ENCODE peak calls at places on chromosomes 6 and 20, in eight cellular contexts. I is BJ; T is CD8-positive, alpha-beta T cell; X is psoas muscle; J is lower leg skin; U is fibroblast of the aortic adventitia; E is left lung; K is tibial nerve. O is an unnamed sample.

GRCh38 chr6:149717588-149718458 is at the start of gene LATS1:
- DNase-seq in J (peak), K (peak), E (peak), U (peak), T (peak), X (peak), I (no peak), O (peak)

GRCh38 chr20:39825524-39825923 is 863.4 kb downstream of the DHX35 start:
- DNase-seq in J (peak), T (no peak), K (no peak), X (no peak), U (no peak), E (no peak), I (no peak), O (no peak)

GRCh38 chr20:16007164-16007563 is 566.1 kb downstream of the KIF16B start:
- DNase-seq in X (no peak), E (no peak), J (no peak), K (no peak), I (no peak), T (no peak), U (no peak), O (no peak)

GRCh38 chr6:79031821-79032590 is 46.0 kb downstream of the PHIP start:
- DNase-seq in X (no peak), T (no peak), J (no peak), K (no peak), U (peak), E (no peak), I (no peak), O (no peak)

GRCh38 chr6:151018035-151018434 is 152.5 kb downstream of the MTHFD1L start:
- DNase-seq in I (no peak), E (no peak), J (no peak), U (no peak), K (no peak), X (no peak), T (no peak), O (no peak)

GRCh38 chr20:32316667-32317066 is 39.2 kb downstream of the KIF3B start:
- DNase-seq in X (no peak), U (no peak), J (no peak), T (no peak), K (no peak), I (no peak), E (no peak), O (no peak)

GRCh38 chr20:53847118-53847842 is 223.1 kb downstream of the BCAS1 start:
- DNase-seq in T (no peak), I (no peak), J (no peak), U (no peak), K (no peak), E (no peak), X (no peak), O (no peak)

GRCh38 chr6:46217671-46218131 is 46.9 kb upstream of the ENPP5 start:
- DNase-seq in K (no peak), I (no peak), J (peak), X (peak), U (no peak), E (no peak), T (no peak), O (no peak)

GRCh38 chr6:150702675-150703074 is 103.0 kb downstream of the PLEKHG1 start:
- DNase-seq in K (no peak), J (no peak), U (no peak), X (no peak), T (no peak), I (no peak), E (no peak), O (no peak)

GRCh38 chr6:160990847-160991410 is 640 bp upstream of the MAP3K4 start:
- DNase-seq in U (peak), E (no peak), I (no peak), X (no peak), J (no peak), T (no peak), K (no peak), O (no peak)

GRCh38 chr6:35092362-35093117 is 48.6 kb downstream of the TCP11 start:
- DNase-seq in I (peak), J (no peak), T (no peak), X (no peak), K (no peak), U (peak), E (no peak), O (no peak)

GRCh38 chr6:124793406-124793805 is 168.8 kb upstream of the RNF217 start:
- DNase-seq in U (no peak), T (no peak), K (no peak), X (no peak), I (no peak), E (no peak), J (no peak), O (no peak)

GRCh38 chr6:124799638-124800037 is 162.6 kb upstream of the RNF217 start:
- DNase-seq in U (no peak), E (no peak), K (no peak), I (no peak), J (no peak), T (no peak), X (no peak), O (no peak)

GRCh38 chr6:124795879-124796838 is 166.1 kb upstream of the RNF217 start:
- DNase-seq in J (no peak), I (no peak), X (peak), T (no peak), U (no peak), E (peak), K (no peak), O (no peak)

GRCh38 chr6:124800222-124800621 is 162.0 kb upstream of the RNF217 start:
- DNase-seq in J (no peak), X (no peak), K (no peak), I (no peak), U (no peak), E (no peak), T (no peak), O (no peak)

DNA sequence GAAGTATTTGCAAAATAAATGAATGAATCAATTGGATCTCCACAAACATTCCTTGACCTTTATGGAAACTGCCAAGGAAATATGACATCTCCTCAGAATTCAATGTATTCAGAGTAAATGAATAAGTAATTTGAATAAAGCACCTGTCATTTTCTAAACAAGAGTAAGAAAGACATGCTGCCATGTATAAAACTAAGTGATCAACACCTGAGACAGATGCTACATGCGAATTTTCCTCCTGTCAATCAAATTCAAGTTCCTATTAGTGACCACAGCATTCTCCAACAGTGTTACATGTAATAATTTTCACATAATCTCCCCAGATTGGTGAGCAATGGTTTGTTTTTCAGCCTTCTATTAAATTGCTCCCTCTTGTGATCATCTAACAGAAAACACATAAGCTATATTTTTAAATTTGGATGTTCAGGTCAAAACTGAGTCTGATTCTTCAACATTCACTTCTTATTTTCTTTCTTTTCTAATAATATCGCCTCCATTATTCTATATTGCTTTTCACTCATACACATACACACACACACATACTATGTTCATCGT is 163.2 kb upstream of the RNF217 start:
- DNase-seq in J (no peak), T (no peak), U (no peak), X (no peak), E (no peak), K (no peak), I (no peak), O (no peak)
- TF ChIP-seq CTCF in J (no peak), T (no peak), U (no peak), X (no peak), E (no peak), K (no peak), I (no peak), O (no peak)

GRCh38 chr6:44628347-44628746 is 240.8 kb downstream of the CDC5L start:
- DNase-seq in T (no peak), I (no peak), K (no peak), X (no peak), U (no peak), J (no peak), E (no peak), O (no peak)

GRCh38 chr6:44631968-44632367 is 244.5 kb downstream of the CDC5L start:
- DNase-seq in T (no peak), E (no peak), U (no peak), K (no peak), X (no peak), J (no peak), I (no peak), O (no peak)

GRCh38 chr6:44627879-44628271 is 240.4 kb downstream of the CDC5L start:
- DNase-seq in I (no peak), E (no peak), X (no peak), T (no peak), U (no peak), K (no peak), J (no peak), O (no peak)

GRCh38 chr6:44629636-44630035 is 242.1 kb downstream of the CDC5L start:
- DNase-seq in E (no peak), U (no peak), K (no peak), J (no peak), X (no peak), T (no peak), I (no peak), O (no peak)

DNA sequence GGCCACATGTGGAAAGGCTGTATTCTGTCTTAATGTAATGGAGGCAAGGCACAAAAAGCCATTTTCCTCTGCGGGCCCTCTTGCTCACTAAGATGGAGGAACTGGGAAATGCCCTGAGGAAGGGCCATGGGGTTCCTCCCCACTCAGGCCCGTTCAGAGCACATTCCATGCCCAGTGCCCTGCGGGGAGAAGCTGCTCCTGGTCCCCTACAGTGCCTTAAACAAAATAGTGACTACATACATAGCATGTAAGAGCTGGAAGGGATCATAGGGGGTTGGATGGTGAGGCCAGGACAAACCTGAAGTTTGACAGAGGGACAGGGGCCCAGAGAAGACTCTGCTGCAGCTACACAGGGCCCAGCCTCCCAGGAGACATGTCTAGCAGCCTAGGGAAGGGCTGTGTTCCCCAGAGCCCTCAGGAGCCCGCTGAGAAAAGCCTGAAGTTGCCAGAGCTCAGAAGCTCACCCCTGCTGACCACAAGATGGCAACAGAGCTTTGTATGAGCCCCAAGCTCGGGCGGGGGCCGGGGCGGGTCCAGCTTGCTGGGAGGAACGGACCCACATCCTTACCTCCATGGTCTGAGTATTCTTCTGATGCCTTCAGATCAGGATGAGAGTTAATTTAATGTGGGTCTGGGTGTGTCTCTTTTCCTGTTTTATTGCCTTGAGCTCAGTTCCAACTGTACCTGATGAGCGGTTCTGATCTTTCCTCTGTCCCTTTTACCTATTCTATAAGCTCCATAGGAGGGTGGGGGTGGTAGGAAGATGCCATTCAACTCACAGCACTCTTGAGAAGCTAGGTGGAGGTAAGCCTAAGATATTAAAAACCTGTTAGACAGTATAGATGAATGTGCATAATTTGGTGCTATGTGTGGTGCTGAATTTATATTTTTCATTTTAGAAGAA is 242.9 kb downstream of the CDC5L start:
- DNase-seq in T (no peak), I (no peak), X (no peak), J (no peak), E (no peak), K (no peak), U (peak), O (no peak)
- TF ChIP-seq CTCF in T (no peak), I (peak), X (no peak), J (no peak), E (peak), K (peak), U (peak), O (no peak)

DNA sequence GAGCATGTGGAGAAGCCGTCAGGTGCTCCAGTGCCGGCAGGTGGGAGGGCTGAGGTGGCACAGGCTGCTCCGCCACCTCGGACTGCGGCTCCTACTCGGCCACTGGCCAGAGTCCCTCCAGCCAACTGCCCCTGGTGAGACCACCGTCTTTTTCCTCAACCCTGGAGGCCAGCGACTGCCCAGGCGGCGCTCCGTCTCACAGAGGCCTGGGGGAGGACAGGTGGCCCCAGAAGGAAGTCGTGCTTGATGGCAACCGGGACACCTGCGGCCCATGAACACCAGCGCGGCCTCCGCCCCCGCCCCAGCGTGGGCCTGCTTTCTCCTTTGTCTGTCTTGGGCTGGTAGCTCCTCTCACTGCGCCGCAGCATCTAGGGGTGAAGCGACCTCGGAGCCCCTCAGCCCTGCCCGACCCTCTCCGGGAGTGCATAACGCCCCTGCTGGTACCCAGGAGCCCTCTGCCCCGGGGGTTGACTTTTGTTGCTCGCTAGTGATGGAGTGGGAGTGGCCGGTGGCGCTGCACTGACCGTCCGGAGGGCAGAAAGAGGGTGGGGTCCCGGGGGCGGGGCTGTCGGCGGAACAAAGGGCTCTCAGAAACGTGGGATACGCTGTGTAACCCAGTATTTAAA is 706 bp upstream of the TUBB2B start:
- DNase-seq in K (no peak), T (no peak), I (no peak), J (no peak), E (no peak), X (no peak), U (no peak), O (no peak)
- TF ChIP-seq CTCF in K (no peak), T (no peak), I (no peak), J (no peak), E (no peak), X (no peak), U (no peak), O (no peak)

GRCh38 chr20:560680-561079 is 17.1 kb upstream of the CSNK2A1 start:
- DNase-seq in U (no peak), E (no peak), I (no peak), X (no peak), K (no peak), T (no peak), J (no peak), O (no peak)
- TF ChIP-seq CTCF in U (no peak), E (no peak), I (no peak), X (no peak), K (no peak), T (no peak), J (no peak), O (no peak)

DNA sequence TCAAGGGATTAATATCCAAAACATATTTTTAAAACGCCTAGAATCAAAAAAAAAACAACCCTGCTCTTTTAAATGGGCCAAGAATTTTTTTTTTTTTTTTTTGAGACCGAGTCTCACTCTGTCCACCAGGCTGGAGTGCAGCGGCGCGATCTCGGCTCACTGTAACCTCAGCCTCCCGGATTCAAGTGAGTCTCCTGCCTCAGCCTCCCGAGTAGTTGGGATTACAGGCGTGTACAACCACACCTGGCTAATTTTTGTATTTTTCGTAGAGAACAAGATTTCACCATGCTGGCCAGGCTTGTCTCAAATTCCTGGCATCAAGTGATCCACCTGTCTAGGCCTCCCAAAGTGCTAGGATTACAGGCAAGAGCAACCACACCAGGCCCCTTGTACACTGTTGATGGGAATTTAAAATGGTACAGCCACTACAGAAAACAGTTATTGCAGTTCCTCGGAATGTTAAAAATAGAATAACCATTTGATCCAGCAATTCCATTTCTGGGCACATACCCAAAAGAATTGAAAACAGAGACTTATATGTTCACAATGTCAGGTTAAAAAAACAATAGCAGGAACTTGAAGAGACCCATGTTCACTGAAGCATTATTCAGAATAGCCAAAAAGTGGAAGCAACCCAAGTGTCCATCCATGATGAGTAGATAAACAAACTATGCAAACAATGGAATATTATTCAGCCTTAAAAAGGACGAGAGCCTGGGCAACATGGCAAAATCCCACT is 3.1 kb upstream of the MYL9 start:
- DNase-seq in J (no peak), X (no peak), U (peak), T (no peak), I (no peak), K (no peak), E (no peak), O (no peak)
- TF ChIP-seq CTCF in J (no peak), X (no peak), U (peak), T (no peak), I (no peak), K (no peak), E (no peak), O (no peak)

DNA sequence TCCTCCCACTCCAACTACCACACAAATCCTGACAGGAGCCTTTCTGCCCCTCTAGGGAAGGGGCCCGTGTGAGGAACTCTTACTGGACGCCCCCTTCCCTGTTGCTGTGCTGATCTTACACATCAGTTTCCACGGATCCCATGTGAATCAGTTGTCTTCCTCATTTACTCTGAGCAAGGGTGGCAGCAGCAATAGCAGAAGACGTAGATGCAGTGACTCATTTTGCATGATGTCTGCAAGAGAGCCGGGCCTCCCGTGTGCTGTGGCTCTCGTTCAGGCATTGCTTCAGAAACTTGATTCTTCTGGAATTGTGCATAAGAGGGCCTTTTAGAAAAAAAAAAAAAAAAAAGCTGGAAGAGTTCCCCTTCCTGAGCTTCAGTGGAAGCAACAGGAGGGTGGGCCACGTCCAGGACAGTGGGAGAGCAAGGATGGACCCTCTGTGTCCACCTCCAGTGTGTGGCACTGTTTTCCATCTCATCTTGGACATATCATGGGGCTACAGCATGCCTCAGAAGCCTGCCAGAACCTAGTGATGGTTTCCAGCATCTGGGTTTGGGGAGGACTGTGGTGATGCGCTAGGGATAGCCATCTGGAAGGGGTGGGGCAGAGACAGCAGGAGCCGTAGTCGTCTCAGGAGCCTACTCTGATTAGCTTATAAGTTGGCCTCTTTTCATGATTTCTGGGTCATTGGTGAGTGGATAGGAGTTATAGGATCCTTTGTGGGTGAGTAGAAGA is 62.1 kb downstream of the FOXO3 start:
- DNase-seq in X (peak), U (peak), I (peak), J (peak), K (no peak), T (no peak), E (peak), O (no peak)
- TF ChIP-seq CTCF in X (no peak), U (peak), I (peak), J (no peak), K (no peak), T (no peak), E (no peak), O (no peak)

GRCh38 chr20:48148916-48149672 is 363.8 kb upstream of the SULF2 start:
- DNase-seq in T (no peak), X (no peak), I (no peak), K (no peak), E (peak), J (no peak), U (no peak), O (no peak)
- TF ChIP-seq CTCF in T (no peak), X (no peak), I (no peak), K (no peak), E (no peak), J (no peak), U (no peak), O (no peak)

GRCh38 chr6:83083476-83083875 is 16.0 kb downstream of the DOP1A start:
- DNase-seq in E (no peak), J (no peak), I (no peak), K (no peak), T (no peak), U (no peak), X (no peak), O (no peak)

DNA sequence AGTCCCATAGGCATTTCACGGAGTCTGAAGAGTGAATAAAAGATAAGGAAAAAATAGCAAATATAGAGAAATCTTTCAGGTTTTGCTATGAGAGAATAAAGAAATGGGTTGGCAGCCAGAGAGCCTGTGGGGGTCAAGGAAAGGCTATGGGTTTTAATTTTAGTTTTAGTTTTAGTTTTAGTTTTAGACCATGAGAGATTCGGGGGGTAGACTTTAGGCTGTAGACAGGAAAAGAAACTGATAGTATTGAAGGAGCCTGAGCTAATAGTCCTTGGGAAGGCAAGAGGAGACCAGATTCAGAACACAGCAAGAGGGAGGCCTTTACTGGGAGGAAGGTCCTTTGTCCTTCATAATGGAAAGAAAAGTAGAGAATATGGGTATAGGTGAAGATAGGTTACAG is 19.3 kb downstream of the DOP1A start:
- DNase-seq in I (no peak), U (no peak), T (no peak), J (no peak), X (no peak), K (no peak), E (no peak), O (no peak)
- TF ChIP-seq CTCF in I (no peak), U (no peak), T (no peak), J (no peak), X (no peak), K (no peak), E (no peak), O (no peak)

GRCh38 chr6:118651282-118652050 is at the start of gene CEP85L:
- DNase-seq in U (peak), E (peak), K (peak), I (peak), J (peak), X (peak), T (peak), O (peak)
- TF ChIP-seq CTCF in U (no peak), E (no peak), K (no peak), I (no peak), J (no peak), X (no peak), T (no peak), O (no peak)

O was measured in omental fat pad.